ENCODE peak calls at places on chromosome 6, in four cellular contexts. W is spleen, I is heart right ventricle, J is A549. M is an unnamed sample.

GRCh38 chr6:75504902-75505233 is 11.3 kb upstream of the FILIP1 start:
- DNase-seq in J (no peak), W (no peak), I (peak; percentile 25), M (no peak)

GRCh38 chr6:148565931-148566663 is 180.7 kb upstream of the UST start:
- DNase-seq in W (no peak), I (no peak), J (no peak), M (no peak)

GRCh38 chr6:140586426-140587061 is 1212.1 kb upstream of the CITED2 start:
- DNase-seq in W (no peak), J (no peak), I (no peak), M (no peak)

GRCh38 chr6:151807513-151808330 is at the start of gene ESR1:
- DNase-seq in J (no peak), I (no peak), W (peak; percentile 76), M (peak; percentile 58)

GRCh38 chr6:150250826-150251225 is 108.0 kb downstream of the PPP1R14C start:
- DNase-seq in J (no peak), I (peak; percentile 18), W (no peak), M (no peak)

GRCh38 chr6:15342114-15342513 is 96.2 kb downstream of the JARID2 start:
- DNase-seq in W (no peak), I (no peak), J (no peak), M (no peak)

GRCh38 chr6:162387723-162388382 is 339.7 kb downstream of the PRKN start:
- DNase-seq in I (peak; percentile 24), J (no peak), W (no peak), M (no peak)

GRCh38 chr6:157518399-157519250 is 137.6 kb downstream of the ZDHHC14 start:
- DNase-seq in I (peak; percentile 40), W (no peak), J (peak; percentile 15), M (no peak)

GRCh38 chr6:117077300-117077699 is 188.1 kb upstream of the VGLL2 start:
- DNase-seq in W (no peak), J (no peak), I (no peak), M (no peak)

GRCh38 chr6:31114970-31115849 is 610 bp downstream of the PSORS1C1 start:
- DNase-seq in J (peak; percentile 50), I (no peak), W (peak; percentile 9), M (no peak)

GRCh38 chr6:75285156-75285639 is 606 bp upstream of the TMEM30A start:
- DNase-seq in W (no peak), I (no peak), J (no peak), M (no peak)

GRCh38 chr6:156400487-156400886 is 376.7 kb upstream of the ARID1B start:
- DNase-seq in I (no peak), W (no peak), J (no peak), M (no peak)

GRCh38 chr6:43812850-43813584 is 43.0 kb downstream of the VEGFA start:
- DNase-seq in J (no peak), I (no peak), W (no peak), M (no peak)
- H3K27ac ChIP-seq in J (no peak overlapping the region), I (no peak overlapping the region), W (no peak overlapping the region), M (peak overlapping the region; percentile 1)

GRCh38 chr6:33731035-33731434 is 15.7 kb downstream of the IP6K3 start:
- DNase-seq in J (no peak), I (no peak), W (no peak), M (no peak)

GRCh38 chr6:33732385-33732784 is 14.3 kb downstream of the IP6K3 start:
- DNase-seq in W (no peak), I (no peak), J (no peak), M (peak; percentile 42)

GRCh38 chr6:33731751-33732282 is 14.9 kb downstream of the IP6K3 start:
- DNase-seq in W (no peak), J (no peak), I (peak; percentile 41), M (peak; percentile 73)

GRCh38 chr6:33729059-33729458 is 17.6 kb upstream of the UQCC2 start:
- DNase-seq in J (no peak), W (no peak), I (no peak), M (no peak)

DNA sequence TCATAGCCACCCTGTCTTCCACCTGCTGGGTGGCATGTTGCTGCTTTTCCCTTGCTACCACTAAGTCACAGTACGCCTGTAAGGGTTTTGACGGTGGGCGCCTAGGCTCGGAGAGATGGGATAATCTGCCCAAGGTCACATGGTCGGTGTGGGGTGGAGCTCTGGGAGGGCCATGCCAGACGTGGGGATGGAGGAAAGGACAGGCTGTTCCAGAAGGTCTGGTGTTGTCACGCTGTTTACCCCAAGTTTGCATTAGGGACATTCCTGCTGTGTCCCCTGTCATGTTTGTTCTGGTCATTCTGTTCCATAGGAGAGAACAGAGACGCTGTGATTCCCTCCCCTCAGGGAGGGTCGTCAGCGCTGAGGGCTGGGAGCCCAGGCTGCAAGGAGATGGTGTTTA is 16.1 kb downstream of the IP6K3 start:
- DNase-seq in I (no peak), W (no peak), J (no peak), M (no peak)
- H3K4me3 ChIP-seq in I (no peak overlapping the region), W (no peak overlapping the region), J (no peak overlapping the region), M (no peak overlapping the region)

DNA sequence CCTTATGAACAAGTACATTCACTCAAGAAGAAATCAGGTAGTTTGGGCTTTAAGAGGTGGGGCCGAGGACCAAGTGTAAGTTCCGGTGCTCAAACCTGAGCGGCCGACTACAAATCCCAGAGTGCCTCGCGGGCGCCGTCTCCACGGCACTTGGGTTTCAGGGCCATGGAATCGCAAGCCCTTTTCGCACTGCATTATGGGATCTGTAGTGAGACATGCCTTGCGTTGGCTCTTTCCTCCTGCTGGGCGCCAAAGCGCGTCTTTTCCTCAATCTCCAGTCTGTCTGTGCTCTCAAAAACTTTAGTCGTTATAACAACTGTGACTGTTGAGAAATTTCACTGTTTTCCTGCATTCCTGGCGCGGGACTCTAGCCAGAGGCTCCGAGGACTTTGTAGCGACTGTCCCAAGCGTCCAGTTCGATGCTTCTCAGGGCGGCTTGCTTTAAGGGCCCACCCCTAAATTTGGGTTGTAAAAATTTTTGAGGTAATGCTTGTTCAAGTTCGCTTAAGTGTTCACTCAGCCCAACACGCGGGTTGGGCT is 408 bp upstream of the FBXO9 start:
- DNase-seq in W (peak; percentile 99), J (peak; percentile 85), I (peak; percentile 99), M (peak; percentile 93)
- TF ChIP-seq CTCF in W (no peak), J (no peak), I (no peak), M (no peak)

DNA sequence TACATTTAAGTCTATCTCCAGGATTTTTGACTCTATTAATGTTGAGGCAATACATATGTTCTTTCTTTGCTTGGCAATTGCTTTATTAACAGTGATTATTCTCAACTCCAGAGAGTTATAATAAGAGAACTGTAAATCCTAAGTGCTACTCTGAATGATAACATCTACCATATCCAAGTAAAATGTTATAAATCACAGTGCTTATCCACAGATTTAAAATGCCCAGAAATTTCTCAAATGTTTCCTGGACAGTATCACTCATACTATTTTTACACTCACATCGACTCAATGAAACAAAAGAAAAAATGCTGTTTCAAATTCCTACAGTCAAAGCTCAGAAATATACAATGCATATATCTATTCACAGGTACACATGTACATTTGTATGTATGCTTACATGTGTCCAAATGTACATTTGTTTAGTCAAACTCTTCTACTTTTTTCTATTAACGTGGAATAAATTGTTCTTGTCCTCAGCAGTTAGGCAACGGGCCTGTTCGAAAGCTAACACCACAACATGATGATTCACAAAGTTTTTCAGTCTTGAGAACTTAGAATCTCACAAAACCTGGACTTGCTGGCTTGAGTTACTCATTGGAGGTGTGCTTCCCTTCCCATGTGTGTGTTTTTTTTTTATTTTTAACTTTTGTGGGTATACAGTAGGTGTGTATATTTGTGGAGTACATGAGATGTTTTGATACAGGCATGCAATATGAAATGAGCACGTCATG is 193.0 kb downstream of the GJA10 start:
- DNase-seq in I (no peak), W (no peak), J (no peak), M (no peak)
- H3K27ac ChIP-seq in I (no peak overlapping the region), W (no peak overlapping the region), J (no peak overlapping the region), M (no peak overlapping the region)

DNA sequence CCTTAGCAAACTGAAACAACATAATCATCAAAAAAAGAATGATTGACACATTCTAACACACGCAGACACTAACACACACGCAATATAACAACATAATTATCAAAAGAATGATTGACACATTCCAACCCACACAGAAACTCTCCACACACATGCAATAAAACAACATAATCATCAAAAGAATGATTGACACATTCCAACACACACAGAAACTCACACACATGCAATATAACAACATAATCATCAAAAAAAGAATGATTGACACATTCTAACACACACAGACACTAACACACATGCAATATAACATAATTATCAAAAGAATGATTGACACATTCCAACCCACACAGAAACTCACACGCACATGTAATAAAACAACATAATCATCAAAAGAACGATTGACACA is 172.4 kb downstream of the THBS2 start:
- DNase-seq in W (no peak), J (no peak), I (no peak), M (no peak)
- H3K4me3 ChIP-seq in W (no peak overlapping the region), J (no peak overlapping the region), I (no peak overlapping the region), M (no peak overlapping the region)